ENCODE peak calls at places on chromosomes 11 and 22, in six cellular contexts. M is GM12865, T is breast epithelium, L is K562, I is HCT116, K is AG10803. S is an unnamed sample.

GRCh38 chr11:35173620-35174278 is 34.8 kb downstream of the CD44 start:
- DNase-seq in M (peak), I (no peak), K (no peak), L (no peak), T (no peak), S (peak)

GRCh38 chr11:9250139-9250582 is 15.0 kb downstream of the DENND5A start:
- DNase-seq in I (no peak), T (no peak), K (no peak), M (peak), L (peak), S (no peak)

GRCh38 chr11:71462726-71463125 is 9.7 kb downstream of the NADSYN1 start:
- DNase-seq in I (no peak), T (no peak), K (no peak), L (no peak), M (no peak), S (no peak)

GRCh38 chr11:119727523-119728081 is 1.4 kb downstream of the NECTIN1 start:
- DNase-seq in M (peak), T (no peak), K (no peak), L (peak), I (no peak), S (peak)

GRCh38 chr22:49525776-49526535 is 301.7 kb downstream of the BRD1 start:
- DNase-seq in K (no peak), T (no peak), L (no peak), I (no peak), M (no peak), S (no peak)

GRCh38 chr11:20647976-20648565 is 21.3 kb upstream of the NELL1 start:
- DNase-seq in L (peak), I (peak), K (peak), T (no peak), M (peak), S (peak)

GRCh38 chr11:78094250-78094649 is 14.6 kb upstream of the NDUFC2 start:
- DNase-seq in M (peak), I (no peak), L (no peak), K (no peak), T (no peak), S (no peak)

GRCh38 chr11:75237050-75237449 is 3.5 kb upstream of the TPBGL start:
- DNase-seq in I (no peak), M (no peak), L (no peak), K (no peak), T (no peak), S (no peak)

GRCh38 chr11:32333335-32333991 is 101.9 kb downstream of the WT1 start:
- DNase-seq in T (peak), L (no peak), K (peak), I (no peak), M (no peak), S (no peak)

GRCh38 chr11:35919244-35919643 is 24.6 kb upstream of the LDLRAD3 start:
- DNase-seq in M (no peak), K (no peak), L (no peak), T (no peak), I (no peak), S (no peak)

GRCh38 chr11:75445315-75445953 is 12.4 kb upstream of the KLHL35 start:
- DNase-seq in T (peak), M (peak), I (peak), L (peak), K (peak), S (peak)

GRCh38 chr11:706439-706956 is 467 bp downstream of the EPS8L2 start:
- DNase-seq in I (no peak), K (peak), T (no peak), L (no peak), M (no peak), S (peak)

GRCh38 chr11:705646-706438 is at the start of gene EPS8L2:
- DNase-seq in I (no peak), L (peak), M (no peak), K (no peak), T (no peak), S (peak)

GRCh38 chr11:703515-703914 is 2.5 kb upstream of the EPS8L2 start:
- DNase-seq in T (no peak), L (no peak), M (no peak), I (no peak), K (no peak), S (no peak)

GRCh38 chr11:704189-704798 is 1.7 kb upstream of the EPS8L2 start:
- DNase-seq in T (no peak), L (no peak), M (no peak), K (no peak), I (no peak), S (no peak)

GRCh38 chr11:704799-705645 is 1.0 kb upstream of the EPS8L2 start:
- DNase-seq in L (no peak), I (no peak), T (peak), K (no peak), M (no peak), S (peak)
- H3K4me3 ChIP-seq in L (no peak), I (peak), T (peak), K (peak), M (no peak), S (peak)

DNA sequence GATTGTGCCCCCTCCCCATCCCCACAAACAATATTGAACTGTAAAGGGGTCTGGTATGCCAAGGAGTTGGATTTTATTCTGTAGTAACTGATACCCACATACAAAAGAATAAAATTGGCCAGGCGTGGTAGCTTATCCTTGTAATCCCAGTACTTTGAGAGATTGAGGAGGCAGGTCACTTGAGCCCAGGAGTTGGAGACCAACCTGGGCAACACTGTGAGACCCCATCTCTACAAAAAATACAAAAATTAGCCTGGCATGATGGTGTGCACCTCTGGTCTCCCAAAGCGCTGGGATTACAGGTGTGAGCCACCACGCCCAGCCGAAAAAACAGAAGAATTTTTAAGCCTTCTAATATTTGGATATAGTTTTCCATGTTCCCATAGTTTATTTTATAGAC is 4.2 kb upstream of the GLB1L3 start:
- DNase-seq in T (no peak), I (no peak), L (no peak), K (no peak), M (no peak), S (no peak)
- H3K4me3 ChIP-seq in T (no peak), I (no peak), L (no peak), K (no peak), M (no peak), S (no peak)

DNA sequence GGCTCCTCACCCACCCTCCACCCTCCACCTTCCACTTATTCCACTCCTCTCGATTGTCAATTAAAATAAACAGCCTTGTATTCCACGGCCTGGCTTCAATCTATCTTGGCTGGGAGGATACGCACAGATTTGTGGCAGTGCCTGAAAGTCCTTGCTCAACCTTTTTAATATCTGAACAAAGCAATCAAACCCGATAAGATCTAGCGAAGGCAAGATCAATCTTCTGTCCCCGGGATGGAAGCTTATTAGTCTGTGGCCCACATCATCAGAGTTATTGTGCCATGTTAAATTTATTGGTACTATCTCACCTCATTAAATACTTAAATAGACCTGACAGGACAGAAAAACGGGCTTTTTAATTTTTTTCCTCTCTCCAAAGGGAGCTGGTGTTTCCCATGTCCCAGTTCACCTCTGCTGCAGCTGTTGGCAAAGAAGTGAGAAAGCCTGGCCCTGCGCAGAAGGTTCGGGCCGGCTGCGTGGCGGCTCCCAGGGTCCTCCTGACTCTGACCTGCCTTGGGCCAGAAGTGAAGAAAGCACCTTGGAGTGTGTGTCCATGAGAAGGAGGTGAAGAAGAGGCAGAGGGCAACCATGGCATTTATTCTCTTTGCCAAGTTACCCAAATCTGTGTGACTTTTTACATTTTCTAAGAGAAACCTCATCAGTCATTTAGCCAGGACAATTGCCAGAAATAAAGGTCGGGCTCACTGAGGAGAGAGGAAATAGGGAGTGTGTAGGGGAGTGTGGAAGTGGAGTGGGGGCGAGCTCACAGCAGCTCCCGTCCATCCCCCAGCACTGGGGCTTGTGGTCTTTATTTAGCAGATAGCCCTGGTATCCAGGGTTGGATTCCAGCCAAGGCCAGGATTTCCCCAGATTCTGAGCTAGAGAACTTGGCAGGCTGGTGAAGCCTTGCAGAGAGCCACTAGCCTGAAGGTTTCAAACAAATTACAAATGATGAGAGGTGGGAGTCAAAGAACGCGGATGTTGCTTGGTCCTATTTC is 102.3 kb upstream of the CADM1 start:
- DNase-seq in L (no peak), I (no peak), T (no peak), M (no peak), K (peak), S (no peak)
- H3K4me3 ChIP-seq in L (no peak), I (no peak), T (no peak), M (no peak), K (no peak), S (no peak)

GRCh38 chr11:109016724-109017123 is 351.9 kb downstream of the DDX10 start:
- DNase-seq in T (no peak), M (no peak), I (no peak), K (no peak), L (no peak), S (no peak)

GRCh38 chr11:109012996-109013395 is 348.1 kb downstream of the DDX10 start:
- DNase-seq in M (no peak), L (no peak), I (no peak), K (no peak), T (no peak), S (no peak)

GRCh38 chr11:109018639-109019038 is 353.8 kb downstream of the DDX10 start:
- DNase-seq in K (no peak), M (no peak), L (no peak), T (no peak), I (no peak), S (no peak)

GRCh38 chr11:109017489-109017888 is 352.6 kb downstream of the DDX10 start:
- DNase-seq in I (no peak), L (no peak), M (no peak), K (no peak), T (no peak), S (no peak)

GRCh38 chr11:109015283-109015682 is 350.4 kb downstream of the DDX10 start:
- DNase-seq in K (peak), I (no peak), L (no peak), T (no peak), M (no peak), S (no peak)
- H3K4me3 ChIP-seq in K (no peak), I (no peak), L (no peak), T (no peak), M (no peak), S (no peak)

GRCh38 chr11:68117896-68118470 is 3.2 kb downstream of the CHKA start:
- DNase-seq in T (no peak), I (no peak), M (no peak), K (no peak), L (no peak), S (peak)

GRCh38 chr11:68120212-68121066 is 749 bp downstream of the CHKA start:
- DNase-seq in L (peak), K (peak), T (no peak), I (no peak), M (peak), S (peak)

GRCh38 chr11:68116892-68117435 is 4.2 kb downstream of the CHKA start:
- DNase-seq in M (no peak), K (no peak), L (no peak), I (no peak), T (no peak), S (no peak)

GRCh38 chr11:68121067-68121899 is at the start of gene CHKA:
- DNase-seq in K (peak), L (peak), T (peak), M (peak), I (peak), S (peak)

DNA sequence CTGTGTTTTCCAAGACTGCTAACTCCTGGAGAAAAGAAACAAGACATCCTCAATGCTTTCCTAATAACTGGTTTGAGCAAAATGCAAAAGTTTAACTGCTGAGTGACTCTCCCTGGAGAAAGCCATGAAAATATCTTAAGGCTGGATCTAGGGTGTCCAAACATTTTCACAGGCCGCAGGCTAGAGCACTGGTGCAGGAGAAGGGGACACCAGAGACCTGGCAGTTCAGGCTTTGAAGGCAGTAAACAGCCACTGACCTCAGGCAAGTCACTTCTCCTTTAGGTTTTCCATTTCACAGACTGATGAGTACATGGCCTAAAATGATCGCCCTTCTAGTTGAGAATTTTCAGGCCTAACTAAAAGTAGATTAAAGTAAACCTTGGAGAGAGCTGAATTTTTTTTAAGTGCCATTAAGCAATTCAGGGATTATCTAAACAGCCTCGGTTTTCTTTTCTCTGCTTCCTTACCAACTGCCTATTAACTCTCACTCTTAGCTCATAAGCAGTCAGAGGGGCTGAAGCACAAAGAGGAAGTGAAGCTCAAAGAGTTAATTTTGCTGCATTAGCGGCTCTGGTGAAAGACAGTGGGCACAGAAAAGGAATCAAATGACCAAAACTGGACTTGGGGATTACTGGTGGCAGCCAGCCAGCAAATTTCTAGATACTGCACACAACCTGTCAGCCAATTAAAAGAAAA is 2.3 kb downstream of the CHKA start:
- DNase-seq in T (no peak), I (no peak), K (no peak), M (peak), L (peak), S (no peak)
- H3K4me3 ChIP-seq in T (peak), I (no peak), K (no peak), M (peak), L (peak), S (peak)

DNA sequence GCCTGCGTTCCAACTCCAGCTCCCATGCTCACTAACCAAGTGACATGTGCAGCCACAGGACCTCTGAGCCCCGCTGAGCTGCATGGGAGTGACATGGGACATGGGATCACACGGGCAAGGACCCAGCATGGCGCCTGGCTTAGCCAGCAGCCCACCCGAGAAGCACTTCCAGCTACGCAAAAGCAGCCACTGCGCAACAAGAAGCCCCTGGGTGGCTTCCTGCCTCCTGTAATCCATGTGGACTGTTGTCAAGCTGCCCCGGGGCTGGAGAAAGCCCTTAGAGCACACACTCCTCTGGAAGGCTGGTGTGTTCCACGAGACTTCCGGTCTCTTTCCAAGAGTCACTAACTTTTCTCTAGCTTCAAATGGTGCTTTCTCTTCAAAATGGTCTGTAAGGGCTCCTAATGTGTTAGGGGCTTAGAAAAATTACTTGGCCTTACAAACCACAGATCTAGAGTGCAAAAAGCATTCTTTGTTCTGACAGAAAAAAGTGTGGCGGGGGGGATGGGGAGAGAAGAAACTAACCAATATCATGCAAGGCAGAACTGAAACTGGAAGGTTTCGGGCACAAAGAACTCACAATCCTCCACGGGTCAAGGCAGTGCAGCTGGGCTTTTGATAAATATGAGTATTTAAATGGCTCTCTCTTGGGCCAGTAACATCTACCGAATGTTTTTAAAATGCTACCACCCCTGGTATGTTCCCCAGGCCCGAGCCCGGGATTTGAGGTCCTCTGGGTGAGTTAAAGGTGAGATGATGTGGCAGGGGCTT is 5.5 kb downstream of the C11orf24 start:
- DNase-seq in L (no peak), M (peak), K (no peak), T (no peak), I (no peak), S (no peak)
- H3K4me3 ChIP-seq in L (no peak), M (peak), K (no peak), T (no peak), I (no peak), S (no peak)

S was measured in Caco-2.